ENCODE peak calls at places on chromosomes 7 and 10, in six cellular contexts. P is uterus, Q is neural progenitor cell, R is HCT116, C is spleen, A is PC-3. N is an unnamed sample. For H3K4me1 and H3K9me3, the result is how much of the 10 kb centered on the place peaks cover.

GRCh38 chr7:10889266-10889898 is 84.3 kb upstream of the PHF14 start:
- DNase-seq in C (no peak), P (peak), R (peak), A (peak), Q (peak), N (peak)

GRCh38 chr7:141160246-141160855 is 86.5 kb downstream of the TMEM178B start:
- DNase-seq in A (no peak), Q (no peak), R (no peak), P (no peak), C (no peak), N (no peak)

GRCh38 chr10:76071638-76072317 is 640.4 kb downstream of the LRMDA start:
- DNase-seq in Q (no peak), A (peak), C (no peak), R (no peak), P (no peak), N (peak)

GRCh38 chr7:142485617-142486226 is 227.9 kb upstream of the PRSS58 start:
- DNase-seq in P (no peak), R (no peak), C (no peak), Q (peak), A (no peak), N (no peak)

GRCh38 chr10:70891636-70892035 is 3.3 kb upstream of the PCBD1 start:
- DNase-seq in Q (no peak), P (no peak), C (no peak), R (no peak), A (peak), N (no peak)

GRCh38 chr10:128080641-128081040 is 45.6 kb downstream of the MKI67 start:
- DNase-seq in R (no peak), C (no peak), Q (no peak), P (no peak), A (no peak), N (no peak)

GRCh38 chr10:112949875-112950507 is at the start of gene TCF7L2:
- DNase-seq in Q (peak), P (peak), R (peak), A (peak), C (peak), N (peak)

GRCh38 chr10:53765311-53765710 is 992.7 kb upstream of the MBL2 start:
- DNase-seq in C (no peak), R (no peak), Q (no peak), A (peak), P (no peak), N (no peak)

GRCh38 chr10:76442113-76442512 is 1010.7 kb downstream of the LRMDA start:
- DNase-seq in R (no peak), P (no peak), A (no peak), Q (no peak), C (no peak), N (no peak)

GRCh38 chr10:94992811-94993210 is 54.4 kb downstream of the CYP2C9 start:
- DNase-seq in R (no peak), Q (peak), A (peak), C (no peak), P (no peak), N (no peak)

GRCh38 chr7:121083790-121084251 is 95.3 kb downstream of the CPED1 start:
- DNase-seq in A (peak), C (no peak), P (no peak), R (no peak), Q (no peak), N (peak)

GRCh38 chr10:73899401-73899780 is 11.5 kb upstream of the PLAU start:
- DNase-seq in Q (no peak), P (no peak), C (no peak), R (peak), A (peak), N (peak)

GRCh38 chr10:4685495-4685894 is 140.5 kb upstream of the AKR1E2 start:
- DNase-seq in P (no peak), C (no peak), A (no peak), Q (no peak), R (no peak), N (no peak)

GRCh38 chr7:130669051-130669700 is 628 bp upstream of the COPG2 start:
- DNase-seq in P (no peak), A (no peak), C (no peak), Q (no peak), R (no peak), N (no peak)

GRCh38 chr10:12412671-12413368 is 63.5 kb downstream of the CAMK1D start:
- DNase-seq in Q (no peak), P (no peak), C (peak), A (no peak), R (no peak), N (no peak)

GRCh38 chr10:91389636-91390512 is 20.3 kb upstream of the HECTD2 start:
- DNase-seq in A (peak), R (peak), Q (peak), P (no peak), C (no peak), N (peak)

DNA sequence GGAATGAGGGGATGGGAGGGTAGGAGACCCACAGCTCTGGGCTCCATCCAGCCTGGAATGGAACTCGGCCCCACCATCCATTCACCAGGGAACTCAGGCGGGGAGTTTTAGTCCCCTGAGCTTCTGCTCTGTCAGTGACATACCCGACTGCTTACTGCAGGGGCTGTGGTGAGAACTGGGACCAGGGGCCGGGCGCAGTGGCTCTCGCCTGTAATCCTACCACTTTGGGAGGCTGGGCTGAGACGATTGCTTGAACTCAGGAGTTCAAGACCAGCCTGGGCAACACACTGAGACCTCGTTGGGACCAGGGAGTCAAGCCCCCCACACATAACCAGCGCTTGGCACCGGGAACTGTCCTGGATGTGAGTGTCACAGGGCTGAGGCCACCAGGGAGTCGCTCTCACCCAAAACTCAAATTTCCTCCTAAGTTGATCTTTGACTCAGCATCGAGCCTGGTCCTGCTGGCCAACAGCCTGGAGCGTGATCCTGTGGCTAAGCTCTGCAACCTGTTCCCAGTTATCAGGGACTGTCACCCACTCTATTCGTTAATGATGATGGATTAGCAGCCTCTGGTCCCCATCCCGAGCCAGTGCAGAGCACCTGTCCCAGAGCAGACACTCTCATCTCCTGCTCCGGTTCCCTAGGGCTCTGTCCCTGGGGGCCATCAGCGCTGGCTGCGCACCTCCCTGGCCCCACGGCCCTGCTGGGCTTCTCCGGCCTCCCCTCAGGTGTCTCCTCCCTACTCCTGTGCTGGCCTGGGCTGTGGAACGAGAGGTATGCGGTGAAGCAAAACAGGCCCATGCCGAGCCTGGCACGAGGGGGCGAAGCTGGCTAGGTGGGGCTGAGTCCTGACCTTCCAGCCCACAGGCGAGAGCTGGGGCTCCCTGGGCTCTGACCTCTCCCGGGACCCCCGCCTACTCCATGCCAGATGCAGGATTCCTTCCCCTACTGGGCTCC is 902 bp upstream of the CLDN15 start:
- DNase-seq in R (no peak), C (no peak), A (no peak), Q (no peak), P (no peak), N (no peak)
- H3K4me1 ChIP-seq in R (under half), C (under half), A (under half), Q (under half), P (under half), N (half or more)

GRCh38 chr7:64628721-64629120 is 37.2 kb upstream of the ZNF107 start:
- DNase-seq in Q (no peak), P (no peak), R (no peak), A (no peak), C (no peak), N (no peak)

GRCh38 chr7:64626083-64626469 is 39.9 kb upstream of the ZNF107 start:
- DNase-seq in C (no peak), P (no peak), R (no peak), Q (no peak), A (no peak), N (no peak)

GRCh38 chr7:64625114-64626082 is 40.5 kb upstream of the ZNF107 start:
- DNase-seq in Q (no peak), P (no peak), R (no peak), A (peak), C (no peak), N (peak)

GRCh38 chr7:64628192-64628591 is 37.7 kb upstream of the ZNF107 start:
- DNase-seq in Q (no peak), C (no peak), A (no peak), R (no peak), P (no peak), N (no peak)

GRCh38 chr7:64626557-64626956 is 39.4 kb upstream of the ZNF107 start:
- DNase-seq in P (no peak), C (no peak), Q (no peak), A (no peak), R (no peak), N (no peak)
- H3K9me3 ChIP-seq in P (under half), C (under half), Q (under half), A (under half), R (under half), N (under half)

GRCh38 chr7:101817031-101817929 is at the start of gene CUX1:
- DNase-seq in R (no peak), P (peak), C (peak), Q (peak), A (peak), N (peak)

GRCh38 chr7:101816499-101817030 is 861 bp upstream of the CUX1 start:
- DNase-seq in R (no peak), P (peak), A (peak), C (peak), Q (peak), N (peak)

GRCh38 chr7:101818699-101819071 is 1.3 kb downstream of the CUX1 start:
- DNase-seq in R (no peak), Q (no peak), C (no peak), A (no peak), P (no peak), N (no peak)

GRCh38 chr7:101819183-101819582 is 1.8 kb downstream of the CUX1 start:
- DNase-seq in A (no peak), Q (no peak), R (no peak), C (no peak), P (no peak), N (no peak)

GRCh38 chr7:101817930-101818698 is 688 bp downstream of the CUX1 start:
- DNase-seq in A (no peak), P (no peak), C (no peak), R (no peak), Q (no peak), N (peak)
- H3K4me1 ChIP-seq in A (under half), P (under half), C (under half), R (under half), Q (under half), N (under half)

DNA sequence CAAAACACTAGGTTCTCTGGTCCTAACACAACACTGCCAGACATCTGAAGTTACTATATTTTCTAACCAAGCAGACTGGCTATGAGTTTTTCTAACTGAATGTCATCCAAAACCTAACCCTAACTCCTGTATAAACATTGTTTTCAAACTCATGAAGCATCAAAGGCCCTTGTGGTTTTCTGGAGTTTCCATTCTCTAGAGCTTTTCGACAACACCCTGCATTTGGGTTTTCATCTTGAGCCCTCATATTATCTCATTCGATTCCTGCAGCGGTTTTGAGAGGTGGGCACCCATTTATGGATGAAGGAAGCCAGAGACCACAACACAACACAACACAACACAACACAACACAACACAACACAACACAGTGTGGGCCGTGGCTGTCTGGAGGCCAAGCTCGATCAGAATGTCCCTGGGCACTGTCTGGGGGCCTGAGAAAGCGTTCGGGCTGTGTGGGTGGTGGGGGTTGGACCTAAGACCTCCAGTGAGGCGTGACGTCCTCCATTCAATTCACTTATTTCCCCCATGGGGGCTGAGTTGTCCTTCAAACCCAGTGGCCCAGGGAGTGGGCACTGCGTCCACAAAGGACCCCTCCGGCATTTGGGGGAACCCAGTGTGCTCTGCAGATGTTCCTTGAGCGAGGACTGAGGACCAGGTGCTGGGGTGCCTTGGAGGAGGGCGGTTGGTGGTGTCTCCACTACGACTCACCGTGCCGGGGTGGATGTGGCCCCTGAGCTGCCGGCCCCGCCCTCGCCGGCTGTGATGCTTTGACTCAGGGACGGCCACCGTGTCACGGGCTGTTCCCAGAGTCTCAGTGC is 490.4 kb downstream of the DNAJB6 start:
- DNase-seq in Q (no peak), C (peak), P (no peak), R (no peak), A (no peak), N (no peak)
- H3K9me3 ChIP-seq in Q (under half), C (under half), P (under half), R (under half), A (under half), N (under half)

DNA sequence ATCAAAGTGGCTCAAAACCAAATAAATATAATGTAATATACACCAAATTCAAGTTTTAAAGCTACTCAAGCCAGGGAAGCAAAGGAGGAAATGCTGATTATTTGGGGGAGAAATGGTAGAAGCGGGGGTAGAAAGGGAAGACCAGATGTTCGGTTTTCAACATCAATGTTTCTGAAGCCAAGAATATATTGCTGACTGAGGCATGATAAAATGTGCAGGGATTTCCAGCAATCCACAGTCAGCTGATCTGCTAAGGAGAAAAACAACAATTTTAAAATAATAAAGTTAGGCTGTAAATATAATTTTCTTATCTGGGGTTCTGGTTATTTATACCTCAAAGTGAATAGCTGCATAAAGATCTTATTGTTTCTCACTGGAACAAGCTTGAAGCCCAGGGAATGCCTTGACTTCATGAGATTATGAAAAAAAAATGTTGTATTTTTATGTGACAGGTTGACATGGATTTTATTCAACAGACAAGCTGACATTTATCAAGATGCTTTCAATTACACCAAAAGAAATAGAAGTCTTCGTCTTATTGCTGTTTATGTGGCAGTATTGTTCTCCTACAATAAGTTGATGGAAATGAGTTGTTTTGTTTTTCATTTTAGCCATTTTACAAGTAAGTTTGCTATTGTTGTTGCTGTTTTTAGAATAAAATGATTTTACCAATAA is 28.6 kb upstream of the BMPER start:
- DNase-seq in P (no peak), C (no peak), A (no peak), R (no peak), Q (no peak), N (no peak)
- H3K4me1 ChIP-seq in P (under half), C (under half), A (under half), R (under half), Q (under half), N (half or more)

GRCh38 chr10:108453166-108453565 is 1288.7 kb upstream of the SORCS1 start:
- DNase-seq in Q (no peak), C (no peak), R (no peak), A (no peak), P (no peak), N (no peak)
- H3K9me3 ChIP-seq in Q (under half), C (under half), R (under half), A (under half), P (under half), N (under half)

GRCh38 chr10:7267142-7267541 is 143.7 kb downstream of the SFMBT2 start:
- DNase-seq in R (no peak), A (no peak), Q (no peak), P (no peak), C (no peak), N (no peak)
- H3K4me1 ChIP-seq in R (under half), A (under half), Q (under half), P (under half), C (under half), N (under half)

DNA sequence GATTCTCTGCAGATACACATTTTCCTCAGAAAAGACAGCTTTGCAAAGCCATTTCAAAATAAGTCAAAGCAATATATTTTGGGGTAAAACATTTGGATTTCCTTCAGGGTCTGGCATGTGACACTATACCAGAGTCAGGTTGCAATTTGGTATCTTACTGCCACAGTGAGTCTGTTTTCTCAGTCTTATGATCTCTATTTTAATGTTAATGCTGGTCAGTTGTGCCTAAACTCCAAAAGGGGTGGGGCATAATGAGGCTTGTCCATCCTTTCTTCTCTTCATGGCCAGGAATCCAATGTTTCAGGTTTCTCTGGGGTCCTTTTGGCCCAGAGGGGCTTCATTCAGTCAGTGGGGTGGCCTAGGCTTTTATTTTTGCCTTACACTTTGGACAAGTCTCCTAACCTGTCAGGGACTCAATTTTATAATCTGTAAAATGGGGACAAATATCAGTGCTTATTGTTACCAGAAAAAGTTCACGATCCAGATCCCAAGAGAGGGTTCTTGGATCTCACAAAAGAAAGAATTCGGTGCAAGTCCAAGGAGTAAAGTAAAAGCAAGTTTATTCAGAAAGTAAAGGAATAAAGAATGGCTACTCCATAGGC is 341.5 kb downstream of the GALNT17 start:
- DNase-seq in P (no peak), C (no peak), Q (no peak), A (no peak), R (no peak), N (no peak)
- H3K9me3 ChIP-seq in P (under half), C (under half), Q (under half), A (under half), R (under half), N (under half)

DNA sequence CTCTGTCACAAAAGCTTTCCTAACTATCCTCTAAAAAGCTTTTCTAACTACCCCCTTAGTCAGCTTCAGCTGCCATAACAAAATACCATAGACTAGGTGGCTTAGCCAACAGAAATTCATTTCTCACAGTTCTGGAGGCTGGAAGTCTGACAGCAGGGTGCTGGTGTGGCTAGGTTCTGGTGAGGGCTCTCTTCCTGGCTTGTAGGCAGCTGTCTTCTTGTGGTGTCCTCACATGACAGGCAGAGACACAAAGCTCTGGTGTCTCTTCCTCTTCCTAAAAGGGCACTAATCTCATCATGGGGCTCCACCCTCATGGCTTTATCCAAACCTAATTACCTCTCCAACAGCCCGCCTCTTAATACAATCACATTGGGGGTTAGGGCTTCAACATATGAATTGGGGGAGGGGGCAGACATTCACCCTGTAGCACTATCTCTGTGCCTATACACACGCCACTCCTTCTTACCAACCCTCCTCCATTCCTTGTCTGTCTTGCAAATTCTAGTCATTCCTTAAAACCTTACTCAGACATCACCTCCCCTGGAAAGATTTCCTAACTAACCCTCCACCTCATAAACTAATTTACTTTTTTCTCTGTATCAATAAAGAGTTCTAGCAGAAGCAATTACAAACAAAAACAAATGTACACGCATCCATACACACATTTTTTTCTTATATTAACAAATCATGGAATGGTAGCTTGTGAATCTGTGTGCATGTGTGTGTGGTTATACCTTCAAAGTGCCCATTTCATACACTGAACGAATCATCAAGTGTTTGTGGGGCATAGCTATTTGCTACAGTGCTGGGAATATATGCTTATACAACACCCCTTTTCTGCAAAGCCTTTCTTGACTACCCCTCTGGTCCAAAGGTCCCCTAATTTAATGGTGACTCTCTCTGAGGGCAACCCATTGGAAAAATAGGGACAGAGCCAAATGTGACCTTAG is 26.4 kb downstream of the RHOBTB1 start:
- DNase-seq in R (no peak), Q (no peak), C (no peak), P (no peak), A (no peak), N (no peak)
- H3K4me1 ChIP-seq in R (under half), Q (under half), C (under half), P (under half), A (under half), N (under half)

GRCh38 chr7:9488555-9488954 is 1055.1 kb downstream of the NXPH1 start:
- DNase-seq in P (no peak), Q (no peak), C (no peak), A (peak), R (no peak), N (peak)
- H3K9me3 ChIP-seq in P (under half), Q (under half), C (under half), A (under half), R (under half), N (under half)

N was measured in adipocyte.